ENCODE peak calls at places on chromosomes 13 and 19, in seven cellular contexts. C, Q, B, T, P, J and U are unnamed samples.

GRCh38 chr19:6393982-6394412 is 1.0 kb upstream of the GTF2F1 start:
- DNase-seq in C (no peak), Q (peak), B (no peak), T (no peak), P (no peak), J (no peak), U (no peak)

GRCh38 chr19:19788015-19788414 is 33.5 kb downstream of the ZNF506 start:
- DNase-seq in C (no peak), Q (no peak), B (no peak), T (no peak), P (no peak), J (no peak), U (no peak)

GRCh38 chr19:10439588-10439987 is 19.2 kb downstream of the PDE4A start:
- DNase-seq in C (no peak), Q (no peak), B (no peak), T (no peak), P (no peak), J (no peak), U (no peak)

GRCh38 chr13:80524447-80525215 is 183.7 kb upstream of the SPRY2 start:
- DNase-seq in C (no peak), Q (no peak), B (no peak), T (no peak), P (peak), J (no peak), U (no peak)

GRCh38 chr13:111365149-111366005 is 44.9 kb downstream of the TEX29 start:
- DNase-seq in C (no peak), Q (no peak), B (no peak), T (no peak), P (no peak), J (no peak), U (no peak)

GRCh38 chr13:98813993-98814392 is 61.5 kb upstream of the SLC15A1 start:
- DNase-seq in C (no peak), Q (no peak), B (no peak), T (no peak), P (no peak), J (no peak), U (no peak)

GRCh38 chr19:3665681-3666544 is 34.4 kb downstream of the PIP5K1C start:
- DNase-seq in C (peak), Q (peak), B (no peak), T (no peak), P (no peak), J (no peak), U (no peak)

GRCh38 chr19:36198116-36198515 is 16.3 kb downstream of the ZNF565 start:
- DNase-seq in C (no peak), Q (no peak), B (no peak), T (no peak), P (no peak), J (no peak), U (no peak)

GRCh38 chr19:4700573-4700970 is 23.1 kb downstream of the DPP9 start:
- DNase-seq in C (no peak), Q (no peak), B (no peak), T (no peak), P (no peak), J (peak), U (no peak)